ENCODE peak calls at places on chromosomes 3 and 15, in four cellular contexts. V, F, W and K are unnamed samples.

GRCh38 chr3:130850044-130850797 is 43.7 kb upstream of the ATP2C1 start:
- DNase-seq in V (no peak), F (no peak), W (no peak), K (peak; percentile 53)

GRCh38 chr3:36923523-36923943 is 21.3 kb downstream of the TRANK1 start:
- DNase-seq in V (no peak), F (no peak), W (no peak), K (no peak)

GRCh38 chr3:190076601-190077444 is 43.9 kb downstream of the P3H2 start:
- DNase-seq in V (no peak), F (no peak), W (peak; percentile 79), K (peak; percentile 86)

GRCh38 chr3:100245932-100246331 is 14.9 kb upstream of the TBC1D23 start:
- DNase-seq in V (no peak), F (no peak), W (no peak), K (no peak)

GRCh38 chr3:37962906-37963486 is 27.6 kb upstream of the VILL start:
- DNase-seq in V (no peak), F (no peak), W (no peak), K (no peak)

GRCh38 chr15:89077750-89078149 is 10.5 kb upstream of the ABHD2 start:
- DNase-seq in V (no peak), F (no peak), W (no peak), K (no peak)

GRCh38 chr3:168984872-168985271 is 678.6 kb downstream of the MECOM start:
- DNase-seq in V (no peak), F (no peak), W (no peak), K (no peak)

GRCh38 chr15:90562669-90563068 is 32.9 kb downstream of the CRTC3 start:
- DNase-seq in V (no peak), F (no peak), W (no peak), K (no peak)

GRCh38 chr3:66107855-66108254 is 69.1 kb upstream of the MAGI1 start:
- DNase-seq in V (no peak), F (no peak), W (no peak), K (no peak)

GRCh38 chr15:99967841-99968371 is 234.7 kb upstream of the LYSMD4 start:
- DNase-seq in V (no peak), F (no peak), W (peak; percentile 63), K (peak; percentile 94)

GRCh38 chr3:4751057-4752051 is 227.9 kb upstream of the BHLHE40 start:
- DNase-seq in V (no peak), F (no peak), W (no peak), K (peak; percentile 38)

GRCh38 chr3:165682734-165683133 is 154.5 kb downstream of the BCHE start:
- DNase-seq in V (no peak), F (no peak), W (no peak), K (no peak)

GRCh38 chr15:64507293-64507802 is 47.0 kb downstream of the ZNF609 start:
- DNase-seq in V (peak; percentile 85), F (peak; percentile 7), W (no peak), K (no peak)

GRCh38 chr3:142595581-142595950 is 627 bp upstream of the PLS1 start:
- DNase-seq in V (no peak), F (no peak), W (peak; percentile 26), K (peak; percentile 62)

GRCh38 chr3:44974406-44974805 is 1.6 kb downstream of the ZDHHC3 start:
- DNase-seq in V (no peak), F (no peak), W (no peak), K (no peak)

GRCh38 chr3:193729601-193730000 is 136.6 kb downstream of the OPA1 start:
- DNase-seq in V (no peak), F (no peak), W (no peak), K (no peak)

GRCh38 chr3:58657571-58658141 is 8.9 kb downstream of the FAM3D start:
- DNase-seq in V (no peak), F (no peak), W (no peak), K (no peak)